ENCODE peak calls at places on chromosome 9, in ten cellular contexts. One of them, this sample, is unnamed.

GRCh38 chr9:135068776-135069415 is 18.6 kb upstream of the OLFM1 start:
- DNase-seq in T47D: no peak
- DNase-seq in posterior vena cava: peak
- DNase-seq in stimulated activated CD4-positive, alpha-beta T cell treated with anti-CD3 and anti-CD28 coated beads, Interleukin-2, amount 100 ng/mL, for 48 hours: no peak
- DNase-seq in activated CD4-positive, CD25-positive, alpha-beta regulatory T cell treated with anti-CD3 and anti-CD28 coated beads, Interleukin-2, amount 50 U/mL, for 16 hours: no peak
- DNase-seq in activated CD4-positive, alpha-beta T cell treated with anti-CD3 and anti-CD28 coated beads, Interleukin-2, amount 50 U/mL, for 4 hours: no peak
- DNase-seq in GM20000: no peak
- DNase-seq in DMS53: no peak
- DNase-seq in HT-29: no peak
- DNase-seq in HFFc6: no peak
- DNase-seq in this sample: no peak

GRCh38 chr9:133489253-133490190 is 10.6 kb upstream of the SLC2A6 start:
- DNase-seq in GM20000: no peak
- DNase-seq in T47D: no peak
- DNase-seq in posterior vena cava: peak
- DNase-seq in DMS53: no peak
- DNase-seq in activated CD4-positive, alpha-beta T cell treated with anti-CD3 and anti-CD28 coated beads, Interleukin-2, amount 50 U/mL, for 4 hours: no peak
- DNase-seq in activated CD4-positive, CD25-positive, alpha-beta regulatory T cell treated with anti-CD3 and anti-CD28 coated beads, Interleukin-2, amount 50 U/mL, for 16 hours: no peak
- DNase-seq in HFFc6: no peak
- DNase-seq in HT-29: no peak
- DNase-seq in stimulated activated CD4-positive, alpha-beta T cell treated with anti-CD3 and anti-CD28 coated beads, Interleukin-2, amount 100 ng/mL, for 48 hours: no peak
- DNase-seq in this sample: peak

GRCh38 chr9:117719161-117719560 is 15.0 kb downstream of the TLR4 start:
- DNase-seq in DMS53: no peak
- DNase-seq in HT-29: no peak
- DNase-seq in posterior vena cava: no peak
- DNase-seq in activated CD4-positive, alpha-beta T cell treated with anti-CD3 and anti-CD28 coated beads, Interleukin-2, amount 50 U/mL, for 4 hours: no peak
- DNase-seq in activated CD4-positive, CD25-positive, alpha-beta regulatory T cell treated with anti-CD3 and anti-CD28 coated beads, Interleukin-2, amount 50 U/mL, for 16 hours: no peak
- DNase-seq in T47D: no peak
- DNase-seq in stimulated activated CD4-positive, alpha-beta T cell treated with anti-CD3 and anti-CD28 coated beads, Interleukin-2, amount 100 ng/mL, for 48 hours: no peak
- DNase-seq in GM20000: no peak
- DNase-seq in HFFc6: no peak
- DNase-seq in this sample: no peak

GRCh38 chr9:36865731-36866635 is 168.1 kb downstream of the PAX5 start:
- DNase-seq in DMS53: no peak
- DNase-seq in T47D: no peak
- DNase-seq in activated CD4-positive, CD25-positive, alpha-beta regulatory T cell treated with anti-CD3 and anti-CD28 coated beads, Interleukin-2, amount 50 U/mL, for 16 hours: no peak
- DNase-seq in GM20000: no peak
- DNase-seq in HFFc6: no peak
- DNase-seq in activated CD4-positive, alpha-beta T cell treated with anti-CD3 and anti-CD28 coated beads, Interleukin-2, amount 50 U/mL, for 4 hours: no peak
- DNase-seq in stimulated activated CD4-positive, alpha-beta T cell treated with anti-CD3 and anti-CD28 coated beads, Interleukin-2, amount 100 ng/mL, for 48 hours: no peak
- DNase-seq in HT-29: no peak
- DNase-seq in posterior vena cava: peak
- DNase-seq in this sample: no peak

GRCh38 chr9:133579601-133580415 is 29.4 kb downstream of the FAM163B start:
- DNase-seq in T47D: no peak
- DNase-seq in activated CD4-positive, alpha-beta T cell treated with anti-CD3 and anti-CD28 coated beads, Interleukin-2, amount 50 U/mL, for 4 hours: no peak
- DNase-seq in HT-29: no peak
- DNase-seq in HFFc6: no peak
- DNase-seq in posterior vena cava: no peak
- DNase-seq in DMS53: peak
- DNase-seq in GM20000: no peak
- DNase-seq in stimulated activated CD4-positive, alpha-beta T cell treated with anti-CD3 and anti-CD28 coated beads, Interleukin-2, amount 100 ng/mL, for 48 hours: no peak
- DNase-seq in activated CD4-positive, CD25-positive, alpha-beta regulatory T cell treated with anti-CD3 and anti-CD28 coated beads, Interleukin-2, amount 50 U/mL, for 16 hours: no peak
- DNase-seq in this sample: no peak

GRCh38 chr9:6759114-6759977 is 1.6 kb downstream of the KDM4C start:
- DNase-seq in HFFc6: peak
- DNase-seq in GM20000: peak
- DNase-seq in stimulated activated CD4-positive, alpha-beta T cell treated with anti-CD3 and anti-CD28 coated beads, Interleukin-2, amount 100 ng/mL, for 48 hours: no peak
- DNase-seq in DMS53: peak
- DNase-seq in activated CD4-positive, alpha-beta T cell treated with anti-CD3 and anti-CD28 coated beads, Interleukin-2, amount 50 U/mL, for 4 hours: peak
- DNase-seq in HT-29: peak
- DNase-seq in posterior vena cava: no peak
- DNase-seq in activated CD4-positive, CD25-positive, alpha-beta regulatory T cell treated with anti-CD3 and anti-CD28 coated beads, Interleukin-2, amount 50 U/mL, for 16 hours: no peak
- DNase-seq in T47D: no peak
- DNase-seq in this sample: peak

GRCh38 chr9:76203373-76203772 is 190.9 kb downstream of the RFK start:
- DNase-seq in stimulated activated CD4-positive, alpha-beta T cell treated with anti-CD3 and anti-CD28 coated beads, Interleukin-2, amount 100 ng/mL, for 48 hours: no peak
- DNase-seq in GM20000: no peak
- DNase-seq in posterior vena cava: no peak
- DNase-seq in activated CD4-positive, alpha-beta T cell treated with anti-CD3 and anti-CD28 coated beads, Interleukin-2, amount 50 U/mL, for 4 hours: no peak
- DNase-seq in HT-29: no peak
- DNase-seq in activated CD4-positive, CD25-positive, alpha-beta regulatory T cell treated with anti-CD3 and anti-CD28 coated beads, Interleukin-2, amount 50 U/mL, for 16 hours: no peak
- DNase-seq in T47D: no peak
- DNase-seq in DMS53: no peak
- DNase-seq in HFFc6: no peak
- DNase-seq in this sample: no peak

GRCh38 chr9:693460-694390 is 147.8 kb upstream of the DMRT1 start:
- DNase-seq in activated CD4-positive, alpha-beta T cell treated with anti-CD3 and anti-CD28 coated beads, Interleukin-2, amount 50 U/mL, for 4 hours: no peak
- DNase-seq in T47D: no peak
- DNase-seq in HFFc6: peak
- DNase-seq in stimulated activated CD4-positive, alpha-beta T cell treated with anti-CD3 and anti-CD28 coated beads, Interleukin-2, amount 100 ng/mL, for 48 hours: no peak
- DNase-seq in DMS53: no peak
- DNase-seq in GM20000: no peak
- DNase-seq in posterior vena cava: no peak
- DNase-seq in activated CD4-positive, CD25-positive, alpha-beta regulatory T cell treated with anti-CD3 and anti-CD28 coated beads, Interleukin-2, amount 50 U/mL, for 16 hours: no peak
- DNase-seq in HT-29: no peak
- DNase-seq in this sample: peak

GRCh38 chr9:130938652-130939404 is at the start of gene FIBCD1:
- DNase-seq in DMS53: peak
- DNase-seq in stimulated activated CD4-positive, alpha-beta T cell treated with anti-CD3 and anti-CD28 coated beads, Interleukin-2, amount 100 ng/mL, for 48 hours: peak
- DNase-seq in activated CD4-positive, alpha-beta T cell treated with anti-CD3 and anti-CD28 coated beads, Interleukin-2, amount 50 U/mL, for 4 hours: no peak
- DNase-seq in HFFc6: no peak
- DNase-seq in HT-29: no peak
- DNase-seq in T47D: peak
- DNase-seq in GM20000: peak
- DNase-seq in posterior vena cava: no peak
- DNase-seq in activated CD4-positive, CD25-positive, alpha-beta regulatory T cell treated with anti-CD3 and anti-CD28 coated beads, Interleukin-2, amount 50 U/mL, for 16 hours: no peak
- DNase-seq in this sample: no peak

GRCh38 chr9:95143591-95144561 is 173.6 kb downstream of the FANCC start:
- DNase-seq in activated CD4-positive, CD25-positive, alpha-beta regulatory T cell treated with anti-CD3 and anti-CD28 coated beads, Interleukin-2, amount 50 U/mL, for 16 hours: no peak
- DNase-seq in HFFc6: no peak
- DNase-seq in HT-29: no peak
- DNase-seq in stimulated activated CD4-positive, alpha-beta T cell treated with anti-CD3 and anti-CD28 coated beads, Interleukin-2, amount 100 ng/mL, for 48 hours: no peak
- DNase-seq in T47D: no peak
- DNase-seq in DMS53: no peak
- DNase-seq in GM20000: no peak
- DNase-seq in activated CD4-positive, alpha-beta T cell treated with anti-CD3 and anti-CD28 coated beads, Interleukin-2, amount 50 U/mL, for 4 hours: no peak
- DNase-seq in posterior vena cava: peak
- DNase-seq in this sample: peak

GRCh38 chr9:36327903-36328302 is 69.7 kb upstream of the GNE start:
- DNase-seq in activated CD4-positive, CD25-positive, alpha-beta regulatory T cell treated with anti-CD3 and anti-CD28 coated beads, Interleukin-2, amount 50 U/mL, for 16 hours: no peak
- DNase-seq in posterior vena cava: no peak
- DNase-seq in DMS53: no peak
- DNase-seq in activated CD4-positive, alpha-beta T cell treated with anti-CD3 and anti-CD28 coated beads, Interleukin-2, amount 50 U/mL, for 4 hours: no peak
- DNase-seq in HT-29: peak
- DNase-seq in T47D: no peak
- DNase-seq in HFFc6: no peak
- DNase-seq in GM20000: no peak
- DNase-seq in stimulated activated CD4-positive, alpha-beta T cell treated with anti-CD3 and anti-CD28 coated beads, Interleukin-2, amount 100 ng/mL, for 48 hours: no peak
- DNase-seq in this sample: no peak

GRCh38 chr9:112925058-112925641 is 34.5 kb upstream of the SLC46A2 start:
- DNase-seq in DMS53: peak
- DNase-seq in T47D: peak
- DNase-seq in activated CD4-positive, CD25-positive, alpha-beta regulatory T cell treated with anti-CD3 and anti-CD28 coated beads, Interleukin-2, amount 50 U/mL, for 16 hours: no peak
- DNase-seq in activated CD4-positive, alpha-beta T cell treated with anti-CD3 and anti-CD28 coated beads, Interleukin-2, amount 50 U/mL, for 4 hours: no peak
- DNase-seq in stimulated activated CD4-positive, alpha-beta T cell treated with anti-CD3 and anti-CD28 coated beads, Interleukin-2, amount 100 ng/mL, for 48 hours: no peak
- DNase-seq in posterior vena cava: no peak
- DNase-seq in HFFc6: peak
- DNase-seq in HT-29: peak
- DNase-seq in GM20000: peak
- DNase-seq in this sample: peak

GRCh38 chr9:9754186-9754585 is 858.6 kb downstream of the PTPRD start:
- DNase-seq in T47D: no peak
- DNase-seq in HT-29: no peak
- DNase-seq in HFFc6: no peak
- DNase-seq in stimulated activated CD4-positive, alpha-beta T cell treated with anti-CD3 and anti-CD28 coated beads, Interleukin-2, amount 100 ng/mL, for 48 hours: no peak
- DNase-seq in GM20000: no peak
- DNase-seq in DMS53: peak
- DNase-seq in activated CD4-positive, alpha-beta T cell treated with anti-CD3 and anti-CD28 coated beads, Interleukin-2, amount 50 U/mL, for 4 hours: no peak
- DNase-seq in posterior vena cava: no peak
- DNase-seq in activated CD4-positive, CD25-positive, alpha-beta regulatory T cell treated with anti-CD3 and anti-CD28 coated beads, Interleukin-2, amount 50 U/mL, for 16 hours: no peak
- DNase-seq in this sample: no peak

GRCh38 chr9:112094948-112095779 is 79.9 kb downstream of the SUSD1 start:
- DNase-seq in HT-29: no peak
- DNase-seq in activated CD4-positive, CD25-positive, alpha-beta regulatory T cell treated with anti-CD3 and anti-CD28 coated beads, Interleukin-2, amount 50 U/mL, for 16 hours: no peak
- DNase-seq in stimulated activated CD4-positive, alpha-beta T cell treated with anti-CD3 and anti-CD28 coated beads, Interleukin-2, amount 100 ng/mL, for 48 hours: no peak
- DNase-seq in DMS53: no peak
- DNase-seq in HFFc6: no peak
- DNase-seq in GM20000: no peak
- DNase-seq in activated CD4-positive, alpha-beta T cell treated with anti-CD3 and anti-CD28 coated beads, Interleukin-2, amount 50 U/mL, for 4 hours: no peak
- DNase-seq in T47D: no peak
- DNase-seq in posterior vena cava: no peak
- DNase-seq in this sample: no peak

GRCh38 chr9:105150991-105151685 is 93.3 kb upstream of the SLC44A1 start:
- DNase-seq in activated CD4-positive, CD25-positive, alpha-beta regulatory T cell treated with anti-CD3 and anti-CD28 coated beads, Interleukin-2, amount 50 U/mL, for 16 hours: no peak
- DNase-seq in HFFc6: peak
- DNase-seq in posterior vena cava: no peak
- DNase-seq in activated CD4-positive, alpha-beta T cell treated with anti-CD3 and anti-CD28 coated beads, Interleukin-2, amount 50 U/mL, for 4 hours: no peak
- DNase-seq in GM20000: peak
- DNase-seq in T47D: no peak
- DNase-seq in DMS53: peak
- DNase-seq in stimulated activated CD4-positive, alpha-beta T cell treated with anti-CD3 and anti-CD28 coated beads, Interleukin-2, amount 100 ng/mL, for 48 hours: no peak
- DNase-seq in HT-29: no peak
- DNase-seq in this sample: no peak

GRCh38 chr9:79384091-79384490 is 187.7 kb upstream of the TLE4 start:
- DNase-seq in activated CD4-positive, alpha-beta T cell treated with anti-CD3 and anti-CD28 coated beads, Interleukin-2, amount 50 U/mL, for 4 hours: no peak
- DNase-seq in posterior vena cava: no peak
- DNase-seq in HT-29: no peak
- DNase-seq in DMS53: no peak
- DNase-seq in HFFc6: no peak
- DNase-seq in stimulated activated CD4-positive, alpha-beta T cell treated with anti-CD3 and anti-CD28 coated beads, Interleukin-2, amount 100 ng/mL, for 48 hours: no peak
- DNase-seq in T47D: no peak
- DNase-seq in GM20000: no peak
- DNase-seq in activated CD4-positive, CD25-positive, alpha-beta regulatory T cell treated with anti-CD3 and anti-CD28 coated beads, Interleukin-2, amount 50 U/mL, for 16 hours: no peak
- DNase-seq in this sample: no peak

GRCh38 chr9:18296702-18297531 is 177.0 kb upstream of the ADAMTSL1 start:
- DNase-seq in T47D: no peak
- DNase-seq in posterior vena cava: no peak
- DNase-seq in GM20000: no peak
- DNase-seq in HFFc6: peak
- DNase-seq in stimulated activated CD4-positive, alpha-beta T cell treated with anti-CD3 and anti-CD28 coated beads, Interleukin-2, amount 100 ng/mL, for 48 hours: no peak
- DNase-seq in activated CD4-positive, CD25-positive, alpha-beta regulatory T cell treated with anti-CD3 and anti-CD28 coated beads, Interleukin-2, amount 50 U/mL, for 16 hours: no peak
- DNase-seq in activated CD4-positive, alpha-beta T cell treated with anti-CD3 and anti-CD28 coated beads, Interleukin-2, amount 50 U/mL, for 4 hours: no peak
- DNase-seq in HT-29: no peak
- DNase-seq in DMS53: no peak
- DNase-seq in this sample: peak

GRCh38 chr9:3348169-3348568 is 177.6 kb downstream of the RFX3 start:
- DNase-seq in HT-29: no peak
- DNase-seq in HFFc6: no peak
- DNase-seq in stimulated activated CD4-positive, alpha-beta T cell treated with anti-CD3 and anti-CD28 coated beads, Interleukin-2, amount 100 ng/mL, for 48 hours: no peak
- DNase-seq in activated CD4-positive, alpha-beta T cell treated with anti-CD3 and anti-CD28 coated beads, Interleukin-2, amount 50 U/mL, for 4 hours: no peak
- DNase-seq in activated CD4-positive, CD25-positive, alpha-beta regulatory T cell treated with anti-CD3 and anti-CD28 coated beads, Interleukin-2, amount 50 U/mL, for 16 hours: no peak
- DNase-seq in posterior vena cava: no peak
- DNase-seq in T47D: no peak
- DNase-seq in DMS53: no peak
- DNase-seq in GM20000: no peak
- DNase-seq in this sample: no peak

GRCh38 chr9:135075234-135076142 is 12.0 kb upstream of the OLFM1 start:
- DNase-seq in stimulated activated CD4-positive, alpha-beta T cell treated with anti-CD3 and anti-CD28 coated beads, Interleukin-2, amount 100 ng/mL, for 48 hours: no peak
- DNase-seq in DMS53: no peak
- DNase-seq in GM20000: no peak
- DNase-seq in T47D: peak
- DNase-seq in activated CD4-positive, alpha-beta T cell treated with anti-CD3 and anti-CD28 coated beads, Interleukin-2, amount 50 U/mL, for 4 hours: no peak
- DNase-seq in HT-29: no peak
- DNase-seq in activated CD4-positive, CD25-positive, alpha-beta regulatory T cell treated with anti-CD3 and anti-CD28 coated beads, Interleukin-2, amount 50 U/mL, for 16 hours: no peak
- DNase-seq in posterior vena cava: peak
- DNase-seq in HFFc6: no peak
- DNase-seq in this sample: no peak

GRCh38 chr9:97628668-97629067 is 4.5 kb downstream of the TSTD2 start:
- DNase-seq in T47D: no peak
- DNase-seq in HFFc6: no peak
- DNase-seq in GM20000: no peak
- DNase-seq in activated CD4-positive, alpha-beta T cell treated with anti-CD3 and anti-CD28 coated beads, Interleukin-2, amount 50 U/mL, for 4 hours: no peak
- DNase-seq in activated CD4-positive, CD25-positive, alpha-beta regulatory T cell treated with anti-CD3 and anti-CD28 coated beads, Interleukin-2, amount 50 U/mL, for 16 hours: no peak
- DNase-seq in posterior vena cava: no peak
- DNase-seq in DMS53: no peak
- DNase-seq in stimulated activated CD4-positive, alpha-beta T cell treated with anti-CD3 and anti-CD28 coated beads, Interleukin-2, amount 100 ng/mL, for 48 hours: no peak
- DNase-seq in HT-29: no peak
- DNase-seq in this sample: no peak

GRCh38 chr9:84207443-84208032 is 133.0 kb downstream of the SLC28A3 start:
- DNase-seq in GM20000: no peak
- DNase-seq in HFFc6: no peak
- DNase-seq in stimulated activated CD4-positive, alpha-beta T cell treated with anti-CD3 and anti-CD28 coated beads, Interleukin-2, amount 100 ng/mL, for 48 hours: no peak
- DNase-seq in activated CD4-positive, CD25-positive, alpha-beta regulatory T cell treated with anti-CD3 and anti-CD28 coated beads, Interleukin-2, amount 50 U/mL, for 16 hours: no peak
- DNase-seq in activated CD4-positive, alpha-beta T cell treated with anti-CD3 and anti-CD28 coated beads, Interleukin-2, amount 50 U/mL, for 4 hours: no peak
- DNase-seq in DMS53: no peak
- DNase-seq in T47D: no peak
- DNase-seq in posterior vena cava: no peak
- DNase-seq in HT-29: no peak
- DNase-seq in this sample: no peak

GRCh38 chr9:137370865-137371520 is 52.0 kb downstream of the EXD3 start:
- DNase-seq in activated CD4-positive, alpha-beta T cell treated with anti-CD3 and anti-CD28 coated beads, Interleukin-2, amount 50 U/mL, for 4 hours: no peak
- DNase-seq in HT-29: no peak
- DNase-seq in DMS53: no peak
- DNase-seq in posterior vena cava: peak
- DNase-seq in HFFc6: no peak
- DNase-seq in activated CD4-positive, CD25-positive, alpha-beta regulatory T cell treated with anti-CD3 and anti-CD28 coated beads, Interleukin-2, amount 50 U/mL, for 16 hours: no peak
- DNase-seq in GM20000: no peak
- DNase-seq in stimulated activated CD4-positive, alpha-beta T cell treated with anti-CD3 and anti-CD28 coated beads, Interleukin-2, amount 100 ng/mL, for 48 hours: no peak
- DNase-seq in T47D: no peak
- DNase-seq in this sample: no peak

GRCh38 chr9:136194540-136194939 is 10.4 kb downstream of the LHX3 start:
- DNase-seq in activated CD4-positive, alpha-beta T cell treated with anti-CD3 and anti-CD28 coated beads, Interleukin-2, amount 50 U/mL, for 4 hours: no peak
- DNase-seq in activated CD4-positive, CD25-positive, alpha-beta regulatory T cell treated with anti-CD3 and anti-CD28 coated beads, Interleukin-2, amount 50 U/mL, for 16 hours: no peak
- DNase-seq in T47D: no peak
- DNase-seq in DMS53: no peak
- DNase-seq in posterior vena cava: no peak
- DNase-seq in stimulated activated CD4-positive, alpha-beta T cell treated with anti-CD3 and anti-CD28 coated beads, Interleukin-2, amount 100 ng/mL, for 48 hours: no peak
- DNase-seq in HFFc6: no peak
- DNase-seq in GM20000: no peak
- DNase-seq in HT-29: no peak
- DNase-seq in this sample: no peak

This sample was measured in astrocyte of the cerebellum.